ENCODE peak calls at places on chromosomes 1 and 21, in six cellular contexts. Z is stimulated activated CD8-positive, alpha-beta memory T cell treated with anti-CD3 and anti-CD28 coated beads, Interleukin-4, amount 100 ng/mL, for 1 hour; V is DMS79; G is activated naive CD8-positive, alpha-beta T cell treated with anti-CD3 and anti-CD28 coated beads, Interleukin-2, amount 50 U/mL, for 24 hours; O is substantia nigra; R is KG1. Q is an unnamed sample.

GRCh38 chr1:177410179-177410766 is 239.5 kb downstream of the BRINP2 start:
- DNase-seq in Z (no peak), V (no peak), G (no peak), O (no peak), R (no peak), Q (no peak)

GRCh38 chr1:204480515-204480914 is 14.1 kb downstream of the PIK3C2B start:
- DNase-seq in Z (no peak), V (peak), G (no peak), O (no peak), R (no peak), Q (no peak)

GRCh38 chr1:179105393-179105792 is 23.5 kb downstream of the TOR3A start:
- DNase-seq in Z (no peak), V (no peak), G (no peak), O (no peak), R (no peak), Q (peak)

GRCh38 chr1:7664893-7665250 is 106.2 kb upstream of the VAMP3 start:
- DNase-seq in Z (no peak), V (no peak), G (no peak), O (no peak), R (no peak), Q (no peak)

GRCh38 chr1:72241397-72241796 is 40.9 kb downstream of the NEGR1 start:
- DNase-seq in Z (no peak), V (no peak), G (no peak), O (no peak), R (no peak), Q (no peak)

GRCh38 chr1:37657620-37658412 is 23.1 kb upstream of the RSPO1 start:
- DNase-seq in Z (no peak), V (no peak), G (no peak), O (no peak), R (no peak), Q (no peak)

GRCh38 chr1:224203243-224204016 is 20.4 kb downstream of the DEGS1 start:
- DNase-seq in Z (no peak), V (no peak), G (no peak), O (peak), R (no peak), Q (no peak)

GRCh38 chr1:38788285-38788684 is 71.3 kb downstream of the RRAGC start:
- DNase-seq in Z (no peak), V (no peak), G (no peak), O (no peak), R (no peak), Q (no peak)

GRCh38 chr1:6969762-6970161 is 184.5 kb downstream of the CAMTA1 start:
- DNase-seq in Z (no peak), V (no peak), G (no peak), O (no peak), R (no peak), Q (no peak)

GRCh38 chr1:100147875-100148274 is 14.9 kb downstream of the TRMT13 start:
- DNase-seq in Z (no peak), V (no peak), G (no peak), O (no peak), R (no peak), Q (peak)

GRCh38 chr21:21460979-21461378 is 462.8 kb downstream of the NCAM2 start:
- DNase-seq in Z (no peak), V (no peak), G (no peak), O (no peak), R (no peak), Q (no peak)

GRCh38 chr1:70828177-70828576 is 219.4 kb downstream of the PTGER3 start:
- DNase-seq in Z (no peak), V (no peak), G (no peak), O (no peak), R (no peak), Q (no peak)

GRCh38 chr1:47783638-47784293 is 213.4 kb downstream of the TRABD2B start:
- DNase-seq in Z (no peak), V (no peak), G (no peak), O (no peak), R (no peak), Q (no peak)

GRCh38 chr1:218421531-218421930 is 76.4 kb downstream of the TGFB2 start:
- DNase-seq in Z (no peak), V (no peak), G (no peak), O (no peak), R (no peak), Q (no peak)

GRCh38 chr21:35506352-35506751 is 457.2 kb upstream of the RUNX1 start:
- DNase-seq in Z (no peak), V (no peak), G (no peak), O (no peak), R (no peak), Q (no peak)

GRCh38 chr1:28737245-28738137 is 751 bp downstream of the YTHDF2 start:
- DNase-seq in Z (peak), V (peak), G (peak), O (peak), R (no peak), Q (peak)

GRCh38 chr1:225146478-225146877 is 217.0 kb downstream of the DNAH14 start:
- DNase-seq in Z (no peak), V (no peak), G (no peak), O (no peak), R (no peak), Q (no peak)

Q was measured in K562.